ENCODE peak calls at places on chromosomes 4 and X, in seven cellular contexts. One of them, this sample, is unnamed.

GRCh38 chrX:1600406-1601050 is 9.1 kb downstream of the AKAP17A start:
- DNase-seq in esophagus squamous epithelium: no peak
- DNase-seq in mucosa of descending colon: peak; percentile 44
- DNase-seq in endothelial cell: no peak
- DNase-seq in CD8-positive, alpha-beta memory T cell: no peak
- DNase-seq in NCI-H146: no peak
- DNase-seq in HS-5: no peak
- DNase-seq in this sample: no peak

GRCh38 chr4:82515705-82516104 is 46.1 kb downstream of the TMEM150C start:
- DNase-seq in CD8-positive, alpha-beta memory T cell: no peak
- DNase-seq in mucosa of descending colon: no peak
- DNase-seq in endothelial cell: no peak
- DNase-seq in esophagus squamous epithelium: no peak
- DNase-seq in NCI-H146: no peak
- DNase-seq in HS-5: no peak
- DNase-seq in this sample: no peak

GRCh38 chrX:323721-324628 is 5.4 kb upstream of the GTPBP6 start:
- DNase-seq in NCI-H146: no peak
- DNase-seq in CD8-positive, alpha-beta memory T cell: no peak
- DNase-seq in endothelial cell: no peak
- DNase-seq in esophagus squamous epithelium: no peak
- DNase-seq in HS-5: peak; percentile 15
- DNase-seq in mucosa of descending colon: peak; percentile 72
- DNase-seq in this sample: peak; percentile 78

GRCh38 chr4:73606465-73606974 is 13.7 kb downstream of the RASSF6 start:
- DNase-seq in CD8-positive, alpha-beta memory T cell: no peak
- DNase-seq in HS-5: no peak
- DNase-seq in NCI-H146: peak; percentile 91
- DNase-seq in esophagus squamous epithelium: no peak
- DNase-seq in endothelial cell: no peak
- DNase-seq in mucosa of descending colon: no peak
- DNase-seq in this sample: no peak

GRCh38 chrX:16771483-16772398 is 14.5 kb upstream of the TXLNG start:
- DNase-seq in mucosa of descending colon: no peak
- DNase-seq in esophagus squamous epithelium: no peak
- DNase-seq in endothelial cell: peak; percentile 2
- DNase-seq in HS-5: peak; percentile 39
- DNase-seq in CD8-positive, alpha-beta memory T cell: no peak
- DNase-seq in NCI-H146: peak; percentile 38
- DNase-seq in this sample: peak; percentile 98

GRCh38 chr4:138749303-138749702 is 266.3 kb upstream of the NOCT start:
- DNase-seq in mucosa of descending colon: no peak
- DNase-seq in HS-5: no peak
- DNase-seq in NCI-H146: no peak
- DNase-seq in esophagus squamous epithelium: no peak
- DNase-seq in CD8-positive, alpha-beta memory T cell: no peak
- DNase-seq in endothelial cell: no peak
- DNase-seq in this sample: no peak

GRCh38 chr4:168631241-168632151 is 134.6 kb downstream of the PALLD start:
- DNase-seq in endothelial cell: peak; percentile 70
- DNase-seq in HS-5: no peak
- DNase-seq in mucosa of descending colon: peak; percentile 62
- DNase-seq in NCI-H146: no peak
- DNase-seq in esophagus squamous epithelium: no peak
- DNase-seq in CD8-positive, alpha-beta memory T cell: no peak
- DNase-seq in this sample: peak; percentile 71

GRCh38 chr4:82523179-82523578 is 38.6 kb downstream of the TMEM150C start:
- DNase-seq in esophagus squamous epithelium: no peak
- DNase-seq in CD8-positive, alpha-beta memory T cell: no peak
- DNase-seq in NCI-H146: peak; percentile 62
- DNase-seq in endothelial cell: no peak
- DNase-seq in HS-5: no peak
- DNase-seq in mucosa of descending colon: no peak
- DNase-seq in this sample: peak; percentile 26

GRCh38 chr4:121951570-121952110 is at the start of gene TRPC3:
- DNase-seq in esophagus squamous epithelium: no peak
- DNase-seq in HS-5: no peak
- DNase-seq in endothelial cell: peak; percentile 52
- DNase-seq in CD8-positive, alpha-beta memory T cell: peak; percentile 21
- DNase-seq in NCI-H146: peak; percentile 37
- DNase-seq in mucosa of descending colon: peak; percentile 49
- DNase-seq in this sample: no peak